ENCODE peak calls at places on chromosome 12, in four cellular contexts. K is cardiac muscle cell; A is left ventricle myocardium inferior; M is CD8-positive, alpha-beta T cell. T is an unnamed sample. For H3K27me3, the result is how much of the 10 kb centered on the place peaks cover.

GRCh38 chr12:6552140-6552551 is 3.7 kb downstream of the IFFO1 start:
- DNase-seq in K (no peak), A (peak), M (no peak), T (peak)

GRCh38 chr12:127230843-127231260 is 1036.1 kb upstream of the TMEM132C start:
- DNase-seq in K (peak), A (no peak), M (no peak), T (peak)

GRCh38 chr12:47190271-47190750 is 110.6 kb upstream of the AMIGO2 start:
- DNase-seq in K (peak), A (no peak), M (no peak), T (no peak)

GRCh38 chr12:54306925-54307731 is 6.3 kb upstream of the NFE2 start:
- DNase-seq in K (peak), A (peak), M (no peak), T (peak)

GRCh38 chr12:25648460-25648859 is 95.4 kb upstream of the LMNTD1 start:
- DNase-seq in K (peak), A (peak), M (no peak), T (peak)

GRCh38 chr12:88052686-88053085 is 23.5 kb upstream of the C12orf50 start:
- DNase-seq in K (peak), A (no peak), M (no peak), T (no peak)

GRCh38 chr12:110577717-110578521 is 5.2 kb downstream of the PPTC7 start:
- DNase-seq in K (peak), A (no peak), M (peak), T (no peak)

GRCh38 chr12:113071063-113071426 is 14.5 kb downstream of the DTX1 start:
- DNase-seq in K (no peak), A (peak), M (no peak), T (no peak)

GRCh38 chr12:11981174-11981733 is 89.5 kb upstream of the BCL2L14 start:
- DNase-seq in K (peak), A (no peak), M (peak), T (no peak)

GRCh38 chr12:132238487-132239248 is 90.7 kb downstream of the GALNT9 start:
- DNase-seq in K (peak), A (no peak), M (no peak), T (no peak)

GRCh38 chr12:12010277-12011031 is 60.3 kb upstream of the BCL2L14 start:
- DNase-seq in K (peak), A (peak), M (peak), T (peak)

GRCh38 chr12:2336409-2336829 is 283.6 kb downstream of the CACNA1C start:
- DNase-seq in K (peak), A (no peak), M (no peak), T (no peak)

GRCh38 chr12:89179983-89180382 is 172.3 kb downstream of the DUSP6 start:
- DNase-seq in K (peak), A (no peak), M (no peak), T (no peak)

GRCh38 chr12:18323159-18323558 is 61.8 kb downstream of the PIK3C2G start:
- DNase-seq in K (peak), A (no peak), M (no peak), T (no peak)

GRCh38 chr12:132492522-132492921 is 2.6 kb downstream of the FBRSL1 start:
- DNase-seq in K (no peak), A (no peak), M (no peak), T (no peak)

GRCh38 chr12:51959211-51959610 is 7.7 kb downstream of the ACVR1B start:
- DNase-seq in K (peak), A (no peak), M (no peak), T (peak)

GRCh38 chr12:99059824-99060526 is 414.9 kb downstream of the APAF1 start:
- DNase-seq in K (peak), A (no peak), M (no peak), T (peak)

GRCh38 chr12:110174373-110174996 is 50.3 kb downstream of the IFT81 start:
- DNase-seq in K (no peak), A (no peak), M (no peak), T (no peak)

GRCh38 chr12:52969828-52970569 is 21.1 kb downstream of the KRT18 start:
- DNase-seq in K (no peak), A (peak), M (no peak), T (no peak)

GRCh38 chr12:52539024-52539820 is 13.7 kb downstream of the KRT71 start:
- DNase-seq in K (peak), A (no peak), M (no peak), T (no peak)

GRCh38 chr12:110289021-110289710 is 8.1 kb downstream of the ATP2A2 start:
- DNase-seq in K (no peak), A (no peak), M (no peak), T (no peak)

GRCh38 chr12:94147991-94148840 is at the start of gene PLXNC1:
- DNase-seq in K (peak), A (peak), M (peak), T (peak)

DNA sequence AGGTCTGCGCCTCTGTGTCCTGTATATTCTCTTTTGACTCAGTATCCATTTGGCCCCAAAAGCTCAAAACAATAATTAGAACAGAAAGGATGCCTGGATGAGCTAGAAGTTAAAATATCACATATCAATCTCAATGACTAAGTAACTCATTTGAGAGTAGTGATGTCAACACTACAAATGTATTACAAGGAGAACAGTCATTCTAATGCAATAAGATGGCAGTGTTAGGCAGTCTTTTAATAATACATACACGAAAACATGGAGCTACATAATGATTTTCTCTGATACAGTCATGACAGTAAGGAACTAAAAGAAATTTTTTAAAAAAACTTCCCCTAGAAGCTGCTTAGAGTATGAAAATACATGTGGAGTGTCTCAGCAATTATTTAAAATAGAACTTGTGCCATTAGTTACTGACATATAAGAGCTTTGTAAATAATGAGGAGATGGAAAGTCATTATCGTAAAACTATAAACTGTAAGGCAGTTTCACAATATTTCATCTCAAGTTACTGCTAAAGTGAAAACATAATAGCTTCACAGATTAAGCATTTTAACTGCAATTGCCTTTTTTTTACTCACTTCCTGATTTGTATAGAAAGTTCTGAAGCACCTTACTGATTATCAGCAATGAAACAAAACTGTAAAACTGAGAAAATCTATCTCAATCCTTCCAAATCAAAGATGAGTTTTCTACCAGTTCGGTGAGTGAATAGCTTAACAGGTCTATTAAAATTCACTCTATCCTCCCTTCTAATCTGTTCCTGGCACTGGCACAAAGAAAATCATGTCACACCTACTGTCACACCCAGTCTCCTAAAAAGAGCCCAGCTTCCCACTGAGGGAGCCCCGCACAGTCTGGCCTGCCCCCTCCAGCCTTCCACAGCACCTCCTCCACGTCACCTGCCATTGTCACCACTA is 161.2 kb upstream of the ABCD2 start:
- DNase-seq in K (no peak), A (no peak), M (no peak), T (no peak)
- TF ChIP-seq CTCF in K (no peak), A (no peak), M (no peak), T (no peak)

GRCh38 chr12:42236017-42236416 is 2.0 kb downstream of the YAF2 start:
- DNase-seq in K (peak), A (no peak), M (no peak), T (no peak)

GRCh38 chr12:42234970-42235369 is 3.1 kb downstream of the YAF2 start:
- DNase-seq in K (no peak), A (no peak), M (no peak), T (no peak)

GRCh38 chr12:42237853-42238239 is 202 bp downstream of the YAF2 start:
- DNase-seq in K (no peak), A (no peak), M (no peak), T (no peak)

GRCh38 chr12:42237052-42237852 is 796 bp downstream of the YAF2 start:
- DNase-seq in K (peak), A (peak), M (peak), T (peak)

DNA sequence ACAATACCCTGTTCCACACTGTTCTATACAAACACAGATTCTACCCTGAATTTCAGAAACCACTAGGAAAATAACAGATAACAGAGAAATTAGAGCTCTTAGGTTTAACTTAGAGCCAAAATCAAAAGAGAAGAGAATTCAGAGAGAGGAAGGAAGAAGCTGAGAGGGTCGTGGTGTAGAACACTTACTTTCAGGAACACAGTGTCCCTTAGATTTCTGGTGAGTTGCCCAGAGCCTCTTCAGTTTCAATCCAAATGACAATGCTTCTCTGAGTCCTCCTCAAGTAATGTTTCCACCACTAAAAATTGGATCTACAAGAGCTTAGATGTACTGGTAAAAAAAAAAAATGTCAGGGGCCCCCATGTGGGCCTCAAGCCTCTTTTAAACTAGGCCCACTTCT is 2.6 kb downstream of the YAF2 start:
- DNase-seq in K (no peak), A (no peak), M (no peak), T (no peak)
- H3K27me3 ChIP-seq in K (under half), A (under half), M (under half), T (under half)

GRCh38 chr12:75685826-75686225 is 174.4 kb upstream of the KRR1 start:
- DNase-seq in K (no peak), A (no peak), M (no peak), T (no peak)
- TF ChIP-seq CTCF in K (no peak), A (no peak), M (no peak), T (no peak)

DNA sequence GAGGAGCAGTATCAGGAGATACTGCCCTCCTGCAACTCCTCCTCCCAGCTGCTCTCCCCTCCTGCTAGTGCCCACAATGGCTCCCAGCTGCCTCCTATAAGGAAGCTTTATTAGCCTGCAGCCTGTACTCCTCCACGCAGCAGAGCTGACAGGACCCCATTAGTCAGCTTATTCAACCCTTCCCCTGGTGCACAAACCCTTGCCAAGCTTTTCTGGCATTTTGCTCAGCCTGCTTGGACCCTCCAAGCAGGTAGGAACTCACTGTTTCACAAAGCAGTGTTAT is 6.9 kb upstream of the AQP2 start:
- DNase-seq in K (no peak), A (no peak), M (no peak), T (no peak)
- H3K27me3 ChIP-seq in K (under half), A (under half), M (under half), T (under half)

GRCh38 chr12:20460956-20461355 is 92.6 kb downstream of the PDE3A start:
- DNase-seq in K (no peak), A (no peak), M (no peak), T (no peak)

GRCh38 chr12:20459920-20460319 is 91.6 kb downstream of the PDE3A start:
- DNase-seq in K (no peak), A (no peak), M (no peak), T (no peak)

DNA sequence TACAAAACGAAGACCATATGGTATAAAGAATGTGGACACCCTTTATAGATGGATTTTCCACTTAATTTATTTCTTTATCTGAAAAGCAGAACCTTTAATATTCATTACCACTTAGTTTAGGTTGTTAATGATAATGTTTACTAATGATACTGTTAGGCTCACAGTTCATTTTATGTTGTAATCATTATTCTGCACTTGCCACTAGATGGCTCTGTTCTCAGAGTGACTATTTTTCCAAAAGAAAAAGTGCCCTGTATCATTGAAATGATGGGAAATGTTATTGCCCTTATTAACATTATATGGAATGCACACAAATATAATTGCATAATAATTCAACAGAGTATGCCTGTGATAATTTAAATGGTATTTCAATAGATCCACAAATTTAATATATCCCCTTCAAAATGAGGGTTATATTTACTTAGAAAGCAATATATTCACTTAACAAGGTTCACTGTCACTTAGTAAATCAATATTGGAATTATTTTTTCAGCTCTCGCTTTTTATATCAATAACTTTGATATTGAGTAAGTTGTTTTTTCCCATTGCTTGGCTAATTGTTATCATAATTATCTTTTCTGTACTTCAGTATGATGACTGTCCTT is 95.7 kb downstream of the PDE3A start:
- DNase-seq in K (no peak), A (no peak), M (no peak), T (no peak)
- TF ChIP-seq CTCF in K (peak), A (peak), M (peak), T (peak)